ENCODE peak calls at places on chromosomes 5 and 9, in five cellular contexts. Q is lower lobe of right lung, A is kidney epithelial cell, C is fibroblast of the aortic adventitia, R is left lung. Z is an unnamed sample.

GRCh38 chr5:151740958-151741373 is 17.5 kb downstream of the ATOX1 start:
- DNase-seq in Q (no peak), A (peak; percentile 43), C (peak; percentile 85), R (no peak), Z (peak; percentile 57)

GRCh38 chr5:31617867-31618266 is 21.1 kb upstream of the PDZD2 start:
- DNase-seq in Q (no peak), A (no peak), C (no peak), R (no peak), Z (no peak)

GRCh38 chr5:102433473-102433872 is 65.3 kb downstream of the SLCO6A1 start:
- DNase-seq in Q (peak; percentile 28), A (no peak), C (no peak), R (no peak), Z (no peak)

GRCh38 chr5:160105686-160106085 is 13.6 kb downstream of the PWWP2A start:
- DNase-seq in Q (no peak), A (no peak), C (peak; percentile 4), R (no peak), Z (no peak)

GRCh38 chr9:752201-752600 is 89.3 kb upstream of the DMRT1 start:
- DNase-seq in Q (no peak), A (no peak), C (peak; percentile 95), R (no peak), Z (peak; percentile 89)

GRCh38 chr5:36344900-36345299 is 43.2 kb upstream of the RANBP3L start:
- DNase-seq in Q (no peak), A (no peak), C (no peak), R (no peak), Z (no peak)

GRCh38 chr5:179624841-179625271 is 1.4 kb upstream of the HNRNPH1 start:
- DNase-seq in Q (no peak), A (no peak), C (no peak), R (no peak), Z (no peak)

GRCh38 chr9:136700959-136701664 is 11.3 kb upstream of the DIPK1B start:
- DNase-seq in Q (peak; percentile 54), A (no peak), C (no peak), R (no peak), Z (no peak)

GRCh38 chr9:133713211-133713959 is 24.8 kb downstream of the SARDH start:
- DNase-seq in Q (no peak), A (no peak), C (no peak), R (peak; percentile 29), Z (no peak)

GRCh38 chr5:34687269-34688011 is 31.3 kb downstream of the RAI14 start:
- DNase-seq in Q (no peak), A (no peak), C (peak; percentile 93), R (no peak), Z (peak; percentile 90)

GRCh38 chr5:115068239-115069086 is 101.2 kb downstream of the TRIM36 start:
- DNase-seq in Q (no peak), A (no peak), C (peak; percentile 22), R (no peak), Z (peak; percentile 58)

GRCh38 chr5:518721-519120 is 5.5 kb downstream of the SLC9A3 start:
- DNase-seq in Q (no peak), A (no peak), C (no peak), R (no peak), Z (no peak)

GRCh38 chr9:7103382-7104170 is 345.8 kb downstream of the KDM4C start:
- DNase-seq in Q (no peak), A (no peak), C (no peak), R (no peak), Z (peak; percentile 70)

GRCh38 chr9:137795156-137795666 is 82.4 kb upstream of the CACNA1B start:
- DNase-seq in Q (no peak), A (no peak), C (no peak), R (no peak), Z (no peak)

GRCh38 chr5:142981475-142981874 is 211.3 kb downstream of the ARHGAP26 start:
- DNase-seq in Q (no peak), A (no peak), C (peak; percentile 31), R (no peak), Z (no peak)

GRCh38 chr5:2806176-2806575 is 54.7 kb upstream of the IRX2 start:
- DNase-seq in Q (no peak), A (no peak), C (no peak), R (no peak), Z (no peak)

GRCh38 chr9:69157751-69158466 is 16.2 kb upstream of the TJP2 start:
- DNase-seq in Q (no peak), A (no peak), C (peak; percentile 66), R (no peak), Z (peak; percentile 48)

GRCh38 chr9:129113645-129114304 is 2.6 kb downstream of the PTPA start:
- DNase-seq in Q (peak; percentile 66), A (no peak), C (no peak), R (no peak), Z (no peak)

GRCh38 chr9:19641046-19641445 is 147.8 kb downstream of the SLC24A2 start:
- DNase-seq in Q (no peak), A (no peak), C (peak; percentile 19), R (no peak), Z (no peak)

GRCh38 chr5:113147088-113147487 is 170.5 kb downstream of the DCP2 start:
- DNase-seq in Q (no peak), A (no peak), C (peak; percentile 88), R (no peak), Z (peak; percentile 79)

GRCh38 chr9:72363908-72364678 is 915 bp downstream of the ZFAND5 start:
- DNase-seq in Q (peak; percentile 78), A (no peak), C (peak; percentile 60), R (peak; percentile 60), Z (no peak)

GRCh38 chr9:136923881-136924280 is 20.7 kb downstream of the FBXW5 start:
- DNase-seq in Q (no peak), A (no peak), C (no peak), R (no peak), Z (no peak)

GRCh38 chr5:141945511-141946024 is 12.4 kb downstream of the PCDH12 start:
- DNase-seq in Q (no peak), A (no peak), C (no peak), R (no peak), Z (no peak)

GRCh38 chr9:119005162-119005561 is 364.1 kb downstream of the BRINP1 start:
- DNase-seq in Q (no peak), A (peak; percentile 43), C (no peak), R (no peak), Z (no peak)

GRCh38 chr9:132794730-132795380 is 83.2 kb downstream of the AK8 start:
- DNase-seq in Q (no peak), A (no peak), C (no peak), R (no peak), Z (no peak)

GRCh38 chr9:92299116-92299515 is 5.6 kb upstream of the IARS1 start:
- DNase-seq in Q (no peak), A (no peak), C (no peak), R (no peak), Z (no peak)

GRCh38 chr9:10704720-10705119 is 91.9 kb upstream of the PTPRD start:
- DNase-seq in Q (no peak), A (peak; percentile 12), C (no peak), R (no peak), Z (peak; percentile 51)

GRCh38 chr9:10706788-10707187 is 94.0 kb upstream of the PTPRD start:
- DNase-seq in Q (no peak), A (no peak), C (no peak), R (no peak), Z (no peak)

GRCh38 chr9:10703139-10703538 is 90.3 kb upstream of the PTPRD start:
- DNase-seq in Q (no peak), A (no peak), C (no peak), R (no peak), Z (no peak)

GRCh38 chr9:10701906-10702305 is 89.1 kb upstream of the PTPRD start:
- DNase-seq in Q (no peak), A (no peak), C (no peak), R (no peak), Z (no peak)

DNA sequence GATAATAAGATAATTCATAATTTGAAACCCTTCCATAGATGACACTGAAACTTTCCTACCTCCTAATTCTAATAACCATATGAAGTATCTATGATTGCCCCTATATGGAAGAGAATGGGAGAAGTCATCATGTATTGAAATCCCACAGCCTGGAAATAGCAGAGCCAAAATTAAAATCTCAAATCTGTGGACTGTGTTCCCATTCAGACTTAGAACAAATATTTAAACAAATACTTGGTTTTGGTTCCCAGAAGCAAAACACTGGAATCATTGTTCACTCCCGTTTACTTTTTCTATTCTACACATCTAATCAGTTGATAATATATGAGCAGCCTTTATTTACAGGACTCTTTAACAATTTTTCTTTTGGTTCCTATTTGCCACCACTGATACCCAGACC is 92.6 kb upstream of the PTPRD start:
- DNase-seq in Q (no peak), A (no peak), C (no peak), R (no peak), Z (no peak)
- TF ChIP-seq CTCF in Q (no peak), A (no peak), C (no peak), R (no peak), Z (no peak)

GRCh38 chr5:139460457-139460856 is 2.1 kb downstream of the ECSCR start:
- DNase-seq in Q (no peak), A (no peak), C (no peak), R (no peak), Z (no peak)
- H3K4me3 ChIP-seq in Q (peak overlapping the region; percentile 59), A (no peak overlapping the region), C (no peak overlapping the region), R (peak overlapping the region; percentile 42), Z (no peak overlapping the region)

DNA sequence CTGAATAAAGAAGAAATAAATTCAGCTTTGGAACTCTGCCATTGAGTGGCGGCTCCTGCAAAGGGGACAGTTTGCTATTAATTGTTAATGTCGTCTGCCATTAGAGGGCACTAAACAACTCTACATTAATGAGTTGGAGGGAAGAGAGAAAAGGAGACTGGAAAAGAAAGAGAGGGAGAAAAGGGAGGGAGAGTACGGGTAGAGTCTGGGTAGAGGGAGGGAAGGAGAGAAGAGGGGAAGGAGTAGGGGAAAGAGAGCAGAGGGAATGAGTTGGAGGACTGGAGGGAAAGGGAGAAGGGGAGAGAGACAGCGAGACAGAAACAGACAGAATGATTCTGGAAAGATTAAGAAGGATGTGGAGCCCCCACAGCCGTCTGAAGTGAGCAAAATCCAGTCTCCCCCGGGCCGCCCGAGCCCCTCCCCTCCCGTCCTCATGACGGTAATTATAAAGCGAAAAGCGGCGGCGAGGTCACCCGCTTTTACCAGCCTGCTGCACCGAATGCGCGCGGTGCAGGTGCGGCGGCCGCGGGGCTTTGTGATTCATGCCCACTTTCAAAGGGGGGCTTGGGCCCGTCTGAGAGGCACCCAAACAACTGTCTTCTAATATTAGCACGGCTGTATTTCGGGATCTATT is 1.9 kb upstream of the FST start:
- DNase-seq in Q (peak; percentile 51), A (no peak), C (peak; percentile 69), R (no peak), Z (peak; percentile 28)
- TF ChIP-seq CTCF in Q (peak; percentile 52), A (peak; percentile 50), C (peak; percentile 17), R (peak; percentile 37), Z (peak; percentile 54)

GRCh38 chr5:16886793-16887345 is 49.2 kb downstream of the MYO10 start:
- DNase-seq in Q (no peak), A (no peak), C (no peak), R (no peak), Z (no peak)

GRCh38 chr5:16883801-16884200 is 52.3 kb downstream of the MYO10 start:
- DNase-seq in Q (no peak), A (no peak), C (no peak), R (no peak), Z (no peak)

GRCh38 chr5:16884595-16884994 is 51.5 kb downstream of the MYO10 start:
- DNase-seq in Q (no peak), A (no peak), C (no peak), R (no peak), Z (no peak)

GRCh38 chr5:16886366-16886736 is 49.7 kb downstream of the MYO10 start:
- DNase-seq in Q (no peak), A (no peak), C (peak; percentile 97), R (no peak), Z (peak; percentile 89)

GRCh38 chr5:16885635-16886365 is 50.3 kb downstream of the MYO10 start:
- DNase-seq in Q (no peak), A (no peak), C (no peak), R (no peak), Z (no peak)
- H3K4me3 ChIP-seq in Q (no peak overlapping the region), A (no peak overlapping the region), C (no peak overlapping the region), R (no peak overlapping the region), Z (no peak overlapping the region)